ENCODE peak calls at places on chromosomes 13 and 19, in nine cellular contexts. One of them, this sample, is unnamed.

GRCh38 chr13:31756346-31756745 is 17.0 kb downstream of the RXFP2 start:
- DNase-seq in frontal cortex: no peak
- DNase-seq in kidney tubule cell: peak; percentile 71
- DNase-seq in G401: no peak
- DNase-seq in NCI-H774: no peak
- DNase-seq in dermis microvascular lymphatic vessel endothelial cell: no peak
- DNase-seq in H54: peak; percentile 23
- DNase-seq in SK-N-MC: no peak
- DNase-seq in activated CD4-positive, alpha-beta T cell treated with anti-CD3 and anti-CD28 coated beads for 48 hours: no peak
- DNase-seq in this sample: no peak

GRCh38 chr13:94031609-94032008 is 447.9 kb downstream of the DCT start:
- DNase-seq in dermis microvascular lymphatic vessel endothelial cell: no peak
- DNase-seq in G401: no peak
- DNase-seq in SK-N-MC: no peak
- DNase-seq in H54: no peak
- DNase-seq in kidney tubule cell: no peak
- DNase-seq in frontal cortex: no peak
- DNase-seq in activated CD4-positive, alpha-beta T cell treated with anti-CD3 and anti-CD28 coated beads for 48 hours: no peak
- DNase-seq in NCI-H774: no peak
- DNase-seq in this sample: no peak

GRCh38 chr19:32976223-32976805 is 4.3 kb downstream of the FAAP24 start:
- DNase-seq in NCI-H774: peak; percentile 42
- DNase-seq in frontal cortex: peak; percentile 54
- DNase-seq in SK-N-MC: peak; percentile 50
- DNase-seq in kidney tubule cell: peak; percentile 71
- DNase-seq in H54: peak; percentile 61
- DNase-seq in G401: peak; percentile 79
- DNase-seq in dermis microvascular lymphatic vessel endothelial cell: peak; percentile 71
- DNase-seq in activated CD4-positive, alpha-beta T cell treated with anti-CD3 and anti-CD28 coated beads for 48 hours: peak; percentile 82
- DNase-seq in this sample: peak; percentile 77

GRCh38 chr19:15194938-15195337 is 5.9 kb downstream of the NOTCH3 start:
- DNase-seq in frontal cortex: no peak
- DNase-seq in G401: no peak
- DNase-seq in dermis microvascular lymphatic vessel endothelial cell: no peak
- DNase-seq in activated CD4-positive, alpha-beta T cell treated with anti-CD3 and anti-CD28 coated beads for 48 hours: no peak
- DNase-seq in H54: peak; percentile 42
- DNase-seq in kidney tubule cell: no peak
- DNase-seq in NCI-H774: no peak
- DNase-seq in SK-N-MC: no peak
- DNase-seq in this sample: no peak

GRCh38 chr19:10471909-10472308 is 31.2 kb downstream of the KEAP1 start:
- DNase-seq in H54: no peak
- DNase-seq in SK-N-MC: peak; percentile 59
- DNase-seq in kidney tubule cell: peak; percentile 41
- DNase-seq in NCI-H774: no peak
- DNase-seq in frontal cortex: no peak
- DNase-seq in dermis microvascular lymphatic vessel endothelial cell: peak; percentile 52
- DNase-seq in activated CD4-positive, alpha-beta T cell treated with anti-CD3 and anti-CD28 coated beads for 48 hours: no peak
- DNase-seq in G401: no peak
- DNase-seq in this sample: no peak

GRCh38 chr13:97255515-97255999 is 33.4 kb downstream of the MBNL2 start:
- DNase-seq in G401: no peak
- DNase-seq in frontal cortex: no peak
- DNase-seq in NCI-H774: no peak
- DNase-seq in dermis microvascular lymphatic vessel endothelial cell: no peak
- DNase-seq in activated CD4-positive, alpha-beta T cell treated with anti-CD3 and anti-CD28 coated beads for 48 hours: no peak
- DNase-seq in H54: no peak
- DNase-seq in kidney tubule cell: peak; percentile 35
- DNase-seq in SK-N-MC: no peak
- DNase-seq in this sample: no peak

GRCh38 chr19:18417250-18418033 is 1.8 kb upstream of the SSBP4 start:
- DNase-seq in G401: peak; percentile 50
- DNase-seq in NCI-H774: peak; percentile 26
- DNase-seq in dermis microvascular lymphatic vessel endothelial cell: peak; percentile 90
- DNase-seq in SK-N-MC: no peak
- DNase-seq in frontal cortex: no peak
- DNase-seq in activated CD4-positive, alpha-beta T cell treated with anti-CD3 and anti-CD28 coated beads for 48 hours: peak; percentile 40
- DNase-seq in H54: peak; percentile 84
- DNase-seq in kidney tubule cell: peak; percentile 70
- DNase-seq in this sample: no peak

GRCh38 chr19:18736415-18737336 is 53.2 kb downstream of the CRTC1 start:
- DNase-seq in dermis microvascular lymphatic vessel endothelial cell: no peak
- DNase-seq in SK-N-MC: no peak
- DNase-seq in G401: peak; percentile 90
- DNase-seq in H54: no peak
- DNase-seq in kidney tubule cell: peak; percentile 8
- DNase-seq in frontal cortex: no peak
- DNase-seq in activated CD4-positive, alpha-beta T cell treated with anti-CD3 and anti-CD28 coated beads for 48 hours: no peak
- DNase-seq in NCI-H774: no peak
- DNase-seq in this sample: no peak

GRCh38 chr13:72886272-72887062 is 104.5 kb downstream of the PIBF1 start:
- DNase-seq in dermis microvascular lymphatic vessel endothelial cell: no peak
- DNase-seq in SK-N-MC: no peak
- DNase-seq in kidney tubule cell: no peak
- DNase-seq in G401: no peak
- DNase-seq in H54: no peak
- DNase-seq in activated CD4-positive, alpha-beta T cell treated with anti-CD3 and anti-CD28 coated beads for 48 hours: no peak
- DNase-seq in NCI-H774: no peak
- DNase-seq in frontal cortex: no peak
- DNase-seq in this sample: no peak

GRCh38 chr13:98500963-98501421 is 75.9 kb downstream of the STK24 start:
- DNase-seq in G401: no peak
- DNase-seq in kidney tubule cell: no peak
- DNase-seq in NCI-H774: no peak
- DNase-seq in SK-N-MC: no peak
- DNase-seq in frontal cortex: no peak
- DNase-seq in activated CD4-positive, alpha-beta T cell treated with anti-CD3 and anti-CD28 coated beads for 48 hours: no peak
- DNase-seq in H54: no peak
- DNase-seq in dermis microvascular lymphatic vessel endothelial cell: no peak
- DNase-seq in this sample: no peak

GRCh38 chr19:8085606-8086464 is 33.3 kb downstream of the CCL25 start:
- DNase-seq in activated CD4-positive, alpha-beta T cell treated with anti-CD3 and anti-CD28 coated beads for 48 hours: peak; percentile 19
- DNase-seq in frontal cortex: no peak
- DNase-seq in kidney tubule cell: peak; percentile 22
- DNase-seq in G401: no peak
- DNase-seq in SK-N-MC: no peak
- DNase-seq in dermis microvascular lymphatic vessel endothelial cell: peak; percentile 40
- DNase-seq in H54: peak; percentile 26
- DNase-seq in NCI-H774: peak; percentile 49
- DNase-seq in this sample: peak; percentile 37

GRCh38 chr19:52665529-52665928 is 27.4 kb upstream of the ZNF83 start:
- DNase-seq in frontal cortex: no peak
- DNase-seq in dermis microvascular lymphatic vessel endothelial cell: no peak
- DNase-seq in kidney tubule cell: peak; percentile 96
- DNase-seq in H54: no peak
- DNase-seq in NCI-H774: no peak
- DNase-seq in G401: no peak
- DNase-seq in SK-N-MC: no peak
- DNase-seq in activated CD4-positive, alpha-beta T cell treated with anti-CD3 and anti-CD28 coated beads for 48 hours: no peak
- DNase-seq in this sample: no peak